ENCODE peak calls at places on chromosomes 6 and 20, in six cellular contexts. W is RPMI7951, J is SJCRH30, E is GM04504, V is AG20443, S is pancreas. Q is an unnamed sample.

GRCh38 chr6:29488874-29489273 is 1.1 kb upstream of the MAS1L start:
- DNase-seq in W (no peak), J (no peak), E (no peak), V (no peak), S (no peak), Q (no peak)

GRCh38 chr20:57577679-57578475 is 17.0 kb downstream of the PCK1 start:
- DNase-seq in W (no peak), J (no peak), E (no peak), V (no peak), S (no peak), Q (no peak)

GRCh38 chr6:15313367-15313766 is 67.5 kb downstream of the JARID2 start:
- DNase-seq in W (no peak), J (no peak), E (no peak), V (no peak), S (peak; percentile 27), Q (no peak)

GRCh38 chr6:12751694-12752304 is 35.2 kb downstream of the PHACTR1 start:
- DNase-seq in W (peak; percentile 59), J (peak; percentile 65), E (no peak), V (peak; percentile 79), S (peak; percentile 49), Q (peak; percentile 70)

GRCh38 chr6:127907960-127908640 is 7.2 kb upstream of the THEMIS start:
- DNase-seq in W (peak; percentile 8), J (no peak), E (no peak), V (no peak), S (no peak), Q (no peak)

GRCh38 chr6:27544612-27545260 is 71.8 kb upstream of the ZNF184 start:
- DNase-seq in W (no peak), J (no peak), E (no peak), V (no peak), S (no peak), Q (no peak)

GRCh38 chr20:56393133-56393472 is 658 bp downstream of the CSTF1 start:
- DNase-seq in W (no peak), J (peak; percentile 54), E (no peak), V (no peak), S (no peak), Q (peak; percentile 8)

GRCh38 chr6:72522735-72523141 is 99.1 kb upstream of the KCNQ5 start:
- DNase-seq in W (no peak), J (no peak), E (no peak), V (no peak), S (peak; percentile 34), Q (peak; percentile 11)

GRCh38 chr6:7042654-7043545 is 64.9 kb upstream of the RREB1 start:
- DNase-seq in W (no peak), J (no peak), E (no peak), V (no peak), S (no peak), Q (no peak)

GRCh38 chr6:112225691-112226090 is 28.7 kb downstream of the LAMA4 start:
- DNase-seq in W (no peak), J (no peak), E (peak; percentile 73), V (peak; percentile 24), S (no peak), Q (no peak)

GRCh38 chr6:45420909-45421699 is 43.4 kb upstream of the SUPT3H start:
- DNase-seq in W (no peak), J (no peak), E (no peak), V (peak; percentile 30), S (no peak), Q (no peak)

GRCh38 chr6:49546371-49546770 is 4.1 kb upstream of the C6orf141 start:
- DNase-seq in W (no peak), J (no peak), E (no peak), V (no peak), S (no peak), Q (no peak)

GRCh38 chr20:36454664-36455427 is 86.5 kb upstream of the MYL9 start:
- DNase-seq in W (no peak), J (peak; percentile 44), E (no peak), V (peak; percentile 59), S (peak; percentile 48), Q (no peak)

GRCh38 chr20:39897058-39897457 is 792.0 kb downstream of the MAFB start:
- DNase-seq in W (peak; percentile 78), J (peak; percentile 77), E (peak; percentile 40), V (peak; percentile 78), S (no peak), Q (peak; percentile 74)